ENCODE peak calls at places on chromosomes 5 and 9, in four cellular contexts. I is left ventricle myocardium inferior, N is body of pancreas, G is pancreas. T is an unnamed sample.

GRCh38 chr5:14702238-14702839 is 37.8 kb downstream of the OTULIN start:
- DNase-seq in I (no peak), G (no peak), N (no peak), T (no peak)

GRCh38 chr9:104798209-104798995 is 34.5 kb downstream of the NIPSNAP3B start:
- DNase-seq in I (no peak), N (no peak), G (no peak), T (no peak)

GRCh38 chr9:15211994-15212501 is 95.0 kb downstream of the TTC39B start:
- DNase-seq in N (no peak), I (no peak), G (no peak), T (no peak)

GRCh38 chr9:29439961-29440360 is 1866.7 kb upstream of the C9orf72 start:
- DNase-seq in G (no peak), N (no peak), I (no peak), T (no peak)

GRCh38 chr5:77255617-77256016 is 45.1 kb downstream of the PDE8B start:
- DNase-seq in G (no peak), N (peak; percentile 21), I (no peak), T (no peak)

GRCh38 chr5:36720688-36721087 is 114.3 kb downstream of the SLC1A3 start:
- DNase-seq in I (no peak), G (no peak), N (no peak), T (no peak)

GRCh38 chr9:69213647-69214046 is 39.6 kb downstream of the TJP2 start:
- DNase-seq in N (no peak), I (no peak), G (no peak), T (no peak)

GRCh38 chr9:115850548-115851304 is 302.9 kb upstream of the PAPPA start:
- DNase-seq in N (no peak), G (no peak), I (no peak), T (no peak)

GRCh38 chr9:136946228-136946892 is 1.3 kb downstream of the C8G start:
- DNase-seq in G (no peak), N (no peak), I (no peak), T (no peak)

GRCh38 chr5:95644351-95645042 is 2.1 kb upstream of the RFESD start:
- DNase-seq in I (no peak), G (no peak), N (peak; percentile 62), T (peak; percentile 79)

GRCh38 chr5:115838885-115839518 is 2.4 kb downstream of the ATG12 start:
- DNase-seq in N (no peak), G (no peak), I (no peak), T (no peak)

GRCh38 chr5:20445326-20445860 is 457.4 kb upstream of the CDH18 start:
- DNase-seq in I (no peak), N (no peak), G (no peak), T (no peak)

GRCh38 chr9:125515281-125515680 is 191.7 kb downstream of the MAPKAP1 start:
- DNase-seq in I (no peak), G (no peak), N (no peak), T (no peak)

GRCh38 chr9:117121331-117121730 is 293.5 kb downstream of the ASTN2 start:
- DNase-seq in I (no peak), N (no peak), G (no peak), T (no peak)

GRCh38 chr9:19441730-19442129 is 32.9 kb downstream of the ACER2 start:
- DNase-seq in I (no peak), N (no peak), G (no peak), T (no peak)

GRCh38 chr9:136546697-136547481 is 1.0 kb upstream of the NOTCH1 start:
- DNase-seq in G (peak; percentile 81), N (peak; percentile 91), I (peak; percentile 75), T (peak; percentile 53)

GRCh38 chr5:132369471-132370240 is at the start of gene SLC22A5:
- DNase-seq in I (peak; percentile 67), N (peak; percentile 88), G (peak; percentile 93), T (peak; percentile 72)

GRCh38 chr9:84932915-84933527 is 263.5 kb downstream of the NTRK2 start:
- DNase-seq in G (no peak), N (no peak), I (no peak), T (no peak)

DNA sequence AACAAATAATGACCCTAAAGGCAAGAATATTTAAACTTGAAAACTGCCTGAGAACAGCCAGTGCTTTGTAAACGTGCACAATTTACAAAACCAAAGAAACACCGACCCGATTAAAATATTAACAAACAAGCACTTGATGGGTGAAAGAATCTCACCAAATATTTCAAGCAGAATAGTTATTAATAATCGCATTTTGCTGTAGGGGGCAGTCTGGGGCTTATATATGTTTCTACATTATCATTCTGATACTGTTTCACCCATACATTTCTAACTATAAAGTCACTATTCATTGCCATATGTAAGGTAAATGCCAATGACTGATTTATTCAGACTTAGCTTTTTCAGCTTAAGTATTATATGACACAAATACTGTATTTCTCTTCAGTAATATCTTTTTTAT is 37.7 kb downstream of the UBAP2 start:
- DNase-seq in N (no peak), I (no peak), G (no peak), T (no peak)
- TF ChIP-seq CTCF in N (peak; percentile 12), I (peak; percentile 51), G (no peak), T (no peak)

DNA sequence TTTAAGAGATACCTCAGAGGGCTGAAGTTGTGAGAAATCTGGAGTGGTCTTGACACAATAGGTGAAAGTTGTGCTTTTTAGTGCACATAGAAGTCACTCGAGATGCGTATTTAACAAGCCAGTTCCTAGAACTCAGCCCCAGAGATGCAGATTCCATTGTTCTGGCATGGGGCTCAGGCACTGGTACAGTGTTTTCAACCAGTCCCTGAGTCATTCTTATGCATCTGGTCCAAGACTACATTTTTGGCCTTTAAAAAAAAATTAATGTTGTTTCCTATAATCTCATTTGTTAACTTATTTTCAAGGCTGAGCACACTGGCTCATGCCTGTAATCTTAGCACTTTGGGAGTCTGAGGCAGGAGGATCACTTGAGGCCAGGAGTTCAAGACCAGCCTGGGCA is 29.6 kb downstream of the PTTG1 start:
- DNase-seq in I (no peak), N (no peak), G (no peak), T (no peak)
- H3K4me1 ChIP-seq in I (no peaks in the 10 kb centered on the region), N (no peaks in the 10 kb centered on the region), G (no peaks in the 10 kb centered on the region), T (no peaks in the 10 kb centered on the region)

GRCh38 chr5:52202256-52202655 is 585.5 kb upstream of the ITGA1 start:
- DNase-seq in I (no peak), N (no peak), G (no peak), T (no peak)

GRCh38 chr5:52204310-52204709 is 583.4 kb upstream of the ITGA1 start:
- DNase-seq in I (no peak), N (no peak), G (no peak), T (no peak)

GRCh38 chr5:52199833-52200232 is 587.9 kb upstream of the ITGA1 start:
- DNase-seq in G (no peak), I (no peak), N (no peak), T (no peak)
- H3K27ac ChIP-seq in G (no peak overlapping the region), I (no peak overlapping the region), N (no peak overlapping the region), T (no peak overlapping the region)

GRCh38 chr5:170216262-170216864 is 16.4 kb upstream of the C5orf58 start:
- DNase-seq in G (no peak), N (no peak), I (no peak), T (peak; percentile 46)
- TF ChIP-seq CTCF in G (no peak), N (peak; percentile 18), I (peak; percentile 61), T (peak; percentile 44)

GRCh38 chr9:133739408-133740280 is 1.5 kb upstream of the SARDH start:
- DNase-seq in I (no peak), G (no peak), N (no peak), T (peak; percentile 77)
- H3K4me1 ChIP-seq in I (peaks cover 13% of the 10 kb centered on the region), G (no peaks in the 10 kb centered on the region), N (peaks cover 30% of the 10 kb centered on the region), T (peaks cover 13% of the 10 kb centered on the region)

GRCh38 chr5:16992444-16992843 is 56.4 kb upstream of the MYO10 start:
- DNase-seq in G (no peak), N (no peak), I (no peak), T (no peak)
- H3K27ac ChIP-seq in G (no peak overlapping the region), N (no peak overlapping the region), I (no peak overlapping the region), T (no peak overlapping the region)

GRCh38 chr5:37754976-37755375 is 84.9 kb downstream of the GDNF start:
- DNase-seq in I (no peak), N (no peak), G (no peak), T (no peak)

GRCh38 chr5:37756248-37756647 is 83.6 kb downstream of the GDNF start:
- DNase-seq in G (no peak), N (no peak), I (no peak), T (no peak)

GRCh38 chr5:37755581-37755980 is 84.3 kb downstream of the GDNF start:
- DNase-seq in N (no peak), G (no peak), I (no peak), T (no peak)

GRCh38 chr5:37757980-37758582 is 81.8 kb downstream of the GDNF start:
- DNase-seq in N (no peak), G (no peak), I (no peak), T (no peak)
- TF ChIP-seq CTCF in N (no peak), G (no peak), I (no peak), T (no peak)

GRCh38 chr9:81585191-81585763 is 104.1 kb downstream of the TLE1 start:
- DNase-seq in G (no peak), I (no peak), N (no peak), T (no peak)

GRCh38 chr9:81584099-81584498 is 105.2 kb downstream of the TLE1 start:
- DNase-seq in N (no peak), I (no peak), G (no peak), T (no peak)

GRCh38 chr9:81589392-81589791 is 100.0 kb downstream of the TLE1 start:
- DNase-seq in I (no peak), N (no peak), G (no peak), T (no peak)

GRCh38 chr9:81588148-81588874 is 101.0 kb downstream of the TLE1 start:
- DNase-seq in I (no peak), N (peak; percentile 92), G (peak; percentile 68), T (no peak)

GRCh38 chr9:81586786-81587185 is 102.6 kb downstream of the TLE1 start:
- DNase-seq in I (no peak), N (no peak), G (no peak), T (no peak)
- H3K4me1 ChIP-seq in I (peaks cover 12% of the 10 kb centered on the region), N (peaks cover 36% of the 10 kb centered on the region), G (peaks cover 17% of the 10 kb centered on the region), T (peaks cover 13% of the 10 kb centered on the region)

GRCh38 chr9:129549684-129550083 is 71.2 kb downstream of the C9orf50 start:
- DNase-seq in N (no peak), I (peak; percentile 46), G (no peak), T (no peak)
- H3K27ac ChIP-seq in N (peak overlapping the region; percentile 4), I (peak overlapping the region; percentile 82), G (no peak overlapping the region), T (peak overlapping the region; percentile 75)

T was measured in testis.